ENCODE peak calls at places on chromosomes 3 and 15, in eight cellular contexts. One of them, this sample, is unnamed.

GRCh38 chr15:77840962-77841361 is 208.2 kb upstream of the LINGO1 start:
- DNase-seq in LoVo: peak
- DNase-seq in NCI-H1436: no peak
- DNase-seq in cardiac fibroblast: peak
- DNase-seq in A549: peak
- DNase-seq in endodermal cell: peak
- DNase-seq in NCI-H2171 treated with DMSO at 0.1 percent for 48 hours: no peak
- DNase-seq in erythroblast: no peak
- DNase-seq in this sample: no peak

GRCh38 chr3:45441570-45442313 is 53.4 kb downstream of the LARS2 start:
- DNase-seq in LoVo: no peak
- DNase-seq in NCI-H1436: no peak
- DNase-seq in cardiac fibroblast: no peak
- DNase-seq in A549: no peak
- DNase-seq in endodermal cell: no peak
- DNase-seq in NCI-H2171 treated with DMSO at 0.1 percent for 48 hours: no peak
- DNase-seq in erythroblast: no peak
- DNase-seq in this sample: no peak

GRCh38 chr15:98525625-98526024 is 122.7 kb upstream of the IGF1R start:
- DNase-seq in LoVo: no peak
- DNase-seq in NCI-H1436: no peak
- DNase-seq in cardiac fibroblast: peak
- DNase-seq in A549: no peak
- DNase-seq in endodermal cell: no peak
- DNase-seq in NCI-H2171 treated with DMSO at 0.1 percent for 48 hours: no peak
- DNase-seq in erythroblast: no peak
- DNase-seq in this sample: no peak

GRCh38 chr3:29440321-29441019 is 159.6 kb downstream of the RBMS3 start:
- DNase-seq in LoVo: no peak
- DNase-seq in NCI-H1436: no peak
- DNase-seq in cardiac fibroblast: no peak
- DNase-seq in A549: no peak
- DNase-seq in endodermal cell: no peak
- DNase-seq in NCI-H2171 treated with DMSO at 0.1 percent for 48 hours: no peak
- DNase-seq in erythroblast: no peak
- DNase-seq in this sample: no peak

GRCh38 chr3:3177861-3178497 is 1.5 kb downstream of the CRBN start:
- DNase-seq in LoVo: peak
- DNase-seq in NCI-H1436: no peak
- DNase-seq in cardiac fibroblast: peak
- DNase-seq in A549: peak
- DNase-seq in endodermal cell: no peak
- DNase-seq in NCI-H2171 treated with DMSO at 0.1 percent for 48 hours: no peak
- DNase-seq in erythroblast: peak
- DNase-seq in this sample: no peak

GRCh38 chr15:94412979-94413741 is 181.8 kb downstream of the MCTP2 start:
- DNase-seq in LoVo: peak
- DNase-seq in NCI-H1436: peak
- DNase-seq in cardiac fibroblast: peak
- DNase-seq in A549: peak
- DNase-seq in endodermal cell: no peak
- DNase-seq in NCI-H2171 treated with DMSO at 0.1 percent for 48 hours: no peak
- DNase-seq in erythroblast: peak
- DNase-seq in this sample: peak

GRCh38 chr3:48112813-48113212 is 75.4 kb downstream of the CDC25A start:
- DNase-seq in LoVo: no peak
- DNase-seq in NCI-H1436: no peak
- DNase-seq in cardiac fibroblast: no peak
- DNase-seq in A549: no peak
- DNase-seq in endodermal cell: no peak
- DNase-seq in NCI-H2171 treated with DMSO at 0.1 percent for 48 hours: peak
- DNase-seq in erythroblast: no peak
- DNase-seq in this sample: no peak

GRCh38 chr3:25386686-25387271 is 41.3 kb upstream of the RARB start:
- DNase-seq in LoVo: no peak
- DNase-seq in NCI-H1436: no peak
- DNase-seq in cardiac fibroblast: no peak
- DNase-seq in A549: no peak
- DNase-seq in endodermal cell: no peak
- DNase-seq in NCI-H2171 treated with DMSO at 0.1 percent for 48 hours: no peak
- DNase-seq in erythroblast: no peak
- DNase-seq in this sample: no peak

GRCh38 chr15:94493176-94493575 is 261.8 kb downstream of the MCTP2 start:
- DNase-seq in LoVo: no peak
- DNase-seq in NCI-H1436: no peak
- DNase-seq in cardiac fibroblast: no peak
- DNase-seq in A549: no peak
- DNase-seq in endodermal cell: no peak
- DNase-seq in NCI-H2171 treated with DMSO at 0.1 percent for 48 hours: no peak
- DNase-seq in erythroblast: no peak
- DNase-seq in this sample: no peak

GRCh38 chr15:91508633-91509032 is 344.9 kb upstream of the SLCO3A1 start:
- DNase-seq in LoVo: no peak
- DNase-seq in NCI-H1436: no peak
- DNase-seq in cardiac fibroblast: peak
- DNase-seq in A549: no peak
- DNase-seq in endodermal cell: no peak
- DNase-seq in NCI-H2171 treated with DMSO at 0.1 percent for 48 hours: no peak
- DNase-seq in erythroblast: no peak
- DNase-seq in this sample: no peak

GRCh38 chr3:170740285-170740684 is 129.7 kb downstream of the RPL22L1 start:
- DNase-seq in LoVo: no peak
- DNase-seq in NCI-H1436: no peak
- DNase-seq in cardiac fibroblast: no peak
- DNase-seq in A549: no peak
- DNase-seq in endodermal cell: no peak
- DNase-seq in NCI-H2171 treated with DMSO at 0.1 percent for 48 hours: no peak
- DNase-seq in erythroblast: no peak
- DNase-seq in this sample: no peak

GRCh38 chr3:170506556-170506955 is 79.3 kb downstream of the SLC7A14 start:
- DNase-seq in LoVo: peak
- DNase-seq in NCI-H1436: peak
- DNase-seq in cardiac fibroblast: peak
- DNase-seq in A549: peak
- DNase-seq in endodermal cell: no peak
- DNase-seq in NCI-H2171 treated with DMSO at 0.1 percent for 48 hours: peak
- DNase-seq in erythroblast: no peak
- DNase-seq in this sample: no peak

GRCh38 chr3:9183011-9183410 is 66.4 kb downstream of the SRGAP3 start:
- DNase-seq in LoVo: no peak
- DNase-seq in NCI-H1436: no peak
- DNase-seq in cardiac fibroblast: no peak
- DNase-seq in A549: no peak
- DNase-seq in endodermal cell: no peak
- DNase-seq in NCI-H2171 treated with DMSO at 0.1 percent for 48 hours: no peak
- DNase-seq in erythroblast: no peak
- DNase-seq in this sample: no peak

GRCh38 chr3:20073683-20074082 is 33.4 kb downstream of the KAT2B start:
- DNase-seq in LoVo: no peak
- DNase-seq in NCI-H1436: no peak
- DNase-seq in cardiac fibroblast: no peak
- DNase-seq in A549: no peak
- DNase-seq in endodermal cell: no peak
- DNase-seq in NCI-H2171 treated with DMSO at 0.1 percent for 48 hours: no peak
- DNase-seq in erythroblast: no peak
- DNase-seq in this sample: no peak

GRCh38 chr3:171757377-171758034 is 52.8 kb downstream of the PLD1 start:
- DNase-seq in LoVo: no peak
- DNase-seq in NCI-H1436: no peak
- DNase-seq in cardiac fibroblast: no peak
- DNase-seq in A549: no peak
- DNase-seq in endodermal cell: no peak
- DNase-seq in NCI-H2171 treated with DMSO at 0.1 percent for 48 hours: no peak
- DNase-seq in erythroblast: no peak
- DNase-seq in this sample: no peak

GRCh38 chr3:143203848-143204247 is 84.3 kb downstream of the CHST2 start:
- DNase-seq in LoVo: no peak
- DNase-seq in NCI-H1436: no peak
- DNase-seq in cardiac fibroblast: peak
- DNase-seq in A549: no peak
- DNase-seq in endodermal cell: no peak
- DNase-seq in NCI-H2171 treated with DMSO at 0.1 percent for 48 hours: no peak
- DNase-seq in erythroblast: no peak
- DNase-seq in this sample: no peak

GRCh38 chr3:7546219-7546618 is 685.3 kb downstream of the GRM7 start:
- DNase-seq in LoVo: peak
- DNase-seq in NCI-H1436: no peak
- DNase-seq in cardiac fibroblast: peak
- DNase-seq in A549: no peak
- DNase-seq in endodermal cell: no peak
- DNase-seq in NCI-H2171 treated with DMSO at 0.1 percent for 48 hours: no peak
- DNase-seq in erythroblast: no peak
- DNase-seq in this sample: no peak

GRCh38 chr3:113783980-113784379 is 37.1 kb downstream of the ATP6V1A start:
- DNase-seq in LoVo: no peak
- DNase-seq in NCI-H1436: no peak
- DNase-seq in cardiac fibroblast: peak
- DNase-seq in A549: no peak
- DNase-seq in endodermal cell: no peak
- DNase-seq in NCI-H2171 treated with DMSO at 0.1 percent for 48 hours: no peak
- DNase-seq in erythroblast: no peak
- DNase-seq in this sample: no peak

GRCh38 chr3:190616627-190617026 is 102.7 kb downstream of the IL1RAP start:
- DNase-seq in LoVo: no peak
- DNase-seq in NCI-H1436: no peak
- DNase-seq in cardiac fibroblast: no peak
- DNase-seq in A549: no peak
- DNase-seq in endodermal cell: no peak
- DNase-seq in NCI-H2171 treated with DMSO at 0.1 percent for 48 hours: no peak
- DNase-seq in erythroblast: no peak
- DNase-seq in this sample: no peak

GRCh38 chr3:23062982-23063381 is 140.1 kb upstream of the UBE2E2 start:
- DNase-seq in LoVo: no peak
- DNase-seq in NCI-H1436: no peak
- DNase-seq in cardiac fibroblast: no peak
- DNase-seq in A549: no peak
- DNase-seq in endodermal cell: no peak
- DNase-seq in NCI-H2171 treated with DMSO at 0.1 percent for 48 hours: no peak
- DNase-seq in erythroblast: no peak
- DNase-seq in this sample: no peak

GRCh38 chr3:142019794-142020320 is 129.5 kb downstream of the TFDP2 start:
- DNase-seq in LoVo: no peak
- DNase-seq in NCI-H1436: no peak
- DNase-seq in cardiac fibroblast: peak
- DNase-seq in A549: no peak
- DNase-seq in endodermal cell: no peak
- DNase-seq in NCI-H2171 treated with DMSO at 0.1 percent for 48 hours: no peak
- DNase-seq in erythroblast: no peak
- DNase-seq in this sample: no peak

GRCh38 chr3:10688548-10689172 is 127.4 kb upstream of the SLC6A11 start:
- DNase-seq in LoVo: no peak
- DNase-seq in NCI-H1436: no peak
- DNase-seq in cardiac fibroblast: no peak
- DNase-seq in A549: no peak
- DNase-seq in endodermal cell: no peak
- DNase-seq in NCI-H2171 treated with DMSO at 0.1 percent for 48 hours: no peak
- DNase-seq in erythroblast: no peak
- DNase-seq in this sample: no peak

GRCh38 chr3:132256984-132257383 is 60.2 kb upstream of the ACP3 start:
- DNase-seq in LoVo: peak
- DNase-seq in NCI-H1436: peak
- DNase-seq in cardiac fibroblast: peak
- DNase-seq in A549: no peak
- DNase-seq in endodermal cell: peak
- DNase-seq in NCI-H2171 treated with DMSO at 0.1 percent for 48 hours: peak
- DNase-seq in erythroblast: peak
- DNase-seq in this sample: no peak

GRCh38 chr3:42590989-42591756 is 513 bp downstream of the SS18L2 start:
- DNase-seq in LoVo: no peak
- DNase-seq in NCI-H1436: no peak
- DNase-seq in cardiac fibroblast: peak
- DNase-seq in A549: no peak
- DNase-seq in endodermal cell: peak
- DNase-seq in NCI-H2171 treated with DMSO at 0.1 percent for 48 hours: no peak
- DNase-seq in erythroblast: no peak
- DNase-seq in this sample: no peak

GRCh38 chr3:139559541-139559940 is 20.0 kb upstream of the RBP1 start:
- DNase-seq in LoVo: no peak
- DNase-seq in NCI-H1436: no peak
- DNase-seq in cardiac fibroblast: peak
- DNase-seq in A549: no peak
- DNase-seq in endodermal cell: no peak
- DNase-seq in NCI-H2171 treated with DMSO at 0.1 percent for 48 hours: peak
- DNase-seq in erythroblast: no peak
- DNase-seq in this sample: no peak

GRCh38 chr3:40971191-40972168 is 227.8 kb upstream of the CTNNB1 start:
- DNase-seq in LoVo: peak
- DNase-seq in NCI-H1436: no peak
- DNase-seq in cardiac fibroblast: peak
- DNase-seq in A549: peak
- DNase-seq in endodermal cell: no peak
- DNase-seq in NCI-H2171 treated with DMSO at 0.1 percent for 48 hours: no peak
- DNase-seq in erythroblast: no peak
- DNase-seq in this sample: peak

GRCh38 chr3:156174229-156174847 is 54.0 kb downstream of the KCNAB1 start:
- DNase-seq in LoVo: no peak
- DNase-seq in NCI-H1436: no peak
- DNase-seq in cardiac fibroblast: peak
- DNase-seq in A549: no peak
- DNase-seq in endodermal cell: peak
- DNase-seq in NCI-H2171 treated with DMSO at 0.1 percent for 48 hours: peak
- DNase-seq in erythroblast: no peak
- DNase-seq in this sample: no peak

GRCh38 chr15:80811781-80812180 is 32.6 kb downstream of the CEMIP start:
- DNase-seq in LoVo: no peak
- DNase-seq in NCI-H1436: no peak
- DNase-seq in cardiac fibroblast: no peak
- DNase-seq in A549: no peak
- DNase-seq in endodermal cell: no peak
- DNase-seq in NCI-H2171 treated with DMSO at 0.1 percent for 48 hours: no peak
- DNase-seq in erythroblast: no peak
- DNase-seq in this sample: no peak

GRCh38 chr3:139646505-139646904 is 31.3 kb downstream of the NMNAT3 start:
- DNase-seq in LoVo: no peak
- DNase-seq in NCI-H1436: no peak
- DNase-seq in cardiac fibroblast: no peak
- DNase-seq in A549: no peak
- DNase-seq in endodermal cell: no peak
- DNase-seq in NCI-H2171 treated with DMSO at 0.1 percent for 48 hours: no peak
- DNase-seq in erythroblast: no peak
- DNase-seq in this sample: no peak

GRCh38 chr15:67146214-67146613 is 80.8 kb downstream of the SMAD3 start:
- DNase-seq in LoVo: peak
- DNase-seq in NCI-H1436: no peak
- DNase-seq in cardiac fibroblast: peak
- DNase-seq in A549: no peak
- DNase-seq in endodermal cell: no peak
- DNase-seq in NCI-H2171 treated with DMSO at 0.1 percent for 48 hours: peak
- DNase-seq in erythroblast: no peak
- DNase-seq in this sample: no peak

GRCh38 chr3:170397579-170398177 is 21.0 kb upstream of the CLDN11 start:
- DNase-seq in LoVo: no peak
- DNase-seq in NCI-H1436: no peak
- DNase-seq in cardiac fibroblast: no peak
- DNase-seq in A549: no peak
- DNase-seq in endodermal cell: no peak
- DNase-seq in NCI-H2171 treated with DMSO at 0.1 percent for 48 hours: no peak
- DNase-seq in erythroblast: no peak
- DNase-seq in this sample: no peak

GRCh38 chr3:110814170-110815007 is 257.2 kb upstream of the NECTIN3 start:
- DNase-seq in LoVo: peak
- DNase-seq in NCI-H1436: no peak
- DNase-seq in cardiac fibroblast: peak
- DNase-seq in A549: no peak
- DNase-seq in endodermal cell: no peak
- DNase-seq in NCI-H2171 treated with DMSO at 0.1 percent for 48 hours: no peak
- DNase-seq in erythroblast: no peak
- DNase-seq in this sample: peak

GRCh38 chr15:101053261-101053660 is 134.1 kb downstream of the LRRK1 start:
- DNase-seq in LoVo: no peak
- DNase-seq in NCI-H1436: no peak
- DNase-seq in cardiac fibroblast: no peak
- DNase-seq in A549: no peak
- DNase-seq in endodermal cell: peak
- DNase-seq in NCI-H2171 treated with DMSO at 0.1 percent for 48 hours: no peak
- DNase-seq in erythroblast: no peak
- DNase-seq in this sample: no peak

GRCh38 chr3:154775821-154776548 is 304.1 kb upstream of the MME start:
- DNase-seq in LoVo: no peak
- DNase-seq in NCI-H1436: no peak
- DNase-seq in cardiac fibroblast: no peak
- DNase-seq in A549: no peak
- DNase-seq in endodermal cell: peak
- DNase-seq in NCI-H2171 treated with DMSO at 0.1 percent for 48 hours: no peak
- DNase-seq in erythroblast: no peak
- DNase-seq in this sample: no peak

This sample was measured in SW 1271.